ENCODE peak calls at places on chromosomes 11 and 22, in eight cellular contexts. J, W, O, D, N, S, I and A are unnamed samples.

GRCh38 chr11:12930850-12931249 is 78.3 kb upstream of the RASSF10 start:
- DNase-seq in J (no peak), W (no peak), O (no peak), D (no peak), N (no peak), S (no peak), I (peak; percentile 25), A (no peak)

GRCh38 chr11:65216830-65217229 is 35.1 kb downstream of the CAPN1 start:
- DNase-seq in J (no peak), W (no peak), O (no peak), D (no peak), N (no peak), S (no peak), I (no peak), A (no peak)

GRCh38 chr11:128482512-128483191 is 104.7 kb downstream of the ETS1 start:
- DNase-seq in J (no peak), W (no peak), O (no peak), D (peak; percentile 79), N (peak; percentile 95), S (no peak), I (peak; percentile 61), A (no peak)

GRCh38 chr11:98965358-98965757 is 55.4 kb upstream of the CNTN5 start:
- DNase-seq in J (no peak), W (no peak), O (no peak), D (no peak), N (no peak), S (no peak), I (no peak), A (no peak)

GRCh38 chr11:103529217-103529684 is 420.0 kb downstream of the DYNC2H1 start:
- DNase-seq in J (no peak), W (peak; percentile 9), O (peak; percentile 62), D (no peak), N (peak; percentile 59), S (no peak), I (peak; percentile 94), A (peak; percentile 70)

GRCh38 chr11:8688414-8689362 is 6.1 kb downstream of the RPL27A start:
- DNase-seq in J (peak; percentile 90), W (peak; percentile 96), O (peak; percentile 95), D (peak; percentile 99), N (peak; percentile 97), S (peak; percentile 96), I (peak; percentile 98), A (peak; percentile 73)

GRCh38 chr11:8870461-8871282 is 40.3 kb upstream of the AKIP1 start:
- DNase-seq in J (peak; percentile 29), W (peak; percentile 82), O (peak; percentile 74), D (peak; percentile 68), N (peak; percentile 75), S (peak; percentile 75), I (peak; percentile 84), A (no peak)

GRCh38 chr11:34614334-34615113 is 6.4 kb upstream of the EHF start:
- DNase-seq in J (peak; percentile 30), W (no peak), O (no peak), D (peak; percentile 40), N (peak; percentile 84), S (no peak), I (peak; percentile 59), A (no peak)

GRCh38 chr11:77109236-77110019 is 6.8 kb downstream of the OMP start:
- DNase-seq in J (no peak), W (no peak), O (no peak), D (no peak), N (peak; percentile 36), S (no peak), I (peak; percentile 65), A (no peak)

GRCh38 chr11:72278911-72279310 is 34.9 kb upstream of the PHOX2A start:
- DNase-seq in J (no peak), W (no peak), O (peak; percentile 14), D (no peak), N (peak; percentile 30), S (no peak), I (peak; percentile 60), A (peak; percentile 27)

GRCh38 chr11:71120346-71120963 is 131.9 kb downstream of the SHANK2 start:
- DNase-seq in J (no peak), W (peak; percentile 67), O (peak; percentile 48), D (no peak), N (peak; percentile 20), S (no peak), I (no peak), A (peak; percentile 19)

GRCh38 chr11:10481567-10482349 is 26.7 kb downstream of the AMPD3 start:
- DNase-seq in J (peak; percentile 41), W (no peak), O (no peak), D (no peak), N (no peak), S (no peak), I (no peak), A (no peak)

GRCh38 chr11:12226093-12226492 is 115.7 kb downstream of the MICAL2 start:
- DNase-seq in J (no peak), W (no peak), O (no peak), D (no peak), N (no peak), S (no peak), I (no peak), A (no peak)

GRCh38 chr22:37409557-37409956 is 17.7 kb downstream of the ELFN2 start:
- DNase-seq in J (no peak), W (no peak), O (no peak), D (no peak), N (no peak), S (no peak), I (no peak), A (no peak)

GRCh38 chr11:108497317-108498045 is 703 bp downstream of the POGLUT3 start:
- DNase-seq in J (peak; percentile 97), W (peak; percentile 96), O (peak; percentile 90), D (peak; percentile 83), N (peak; percentile 100), S (peak; percentile 94), I (peak; percentile 99), A (peak; percentile 86)

GRCh38 chr22:35337932-35338331 is 38.2 kb downstream of the TOM1 start:
- DNase-seq in J (no peak), W (no peak), O (no peak), D (peak; percentile 45), N (no peak), S (no peak), I (no peak), A (no peak)

GRCh38 chr22:37482244-37482643 is 3.9 kb downstream of the MFNG start:
- DNase-seq in J (no peak), W (no peak), O (no peak), D (no peak), N (no peak), S (no peak), I (no peak), A (no peak)

GRCh38 chr11:111200010-111200534 is 45.5 kb upstream of the POU2AF2 start:
- DNase-seq in J (no peak), W (no peak), O (no peak), D (no peak), N (no peak), S (no peak), I (no peak), A (no peak)

GRCh38 chr22:46162771-46163170 is 12.4 kb downstream of the PPARA start:
- DNase-seq in J (no peak), W (peak; percentile 6), O (no peak), D (no peak), N (no peak), S (no peak), I (no peak), A (no peak)

GRCh38 chr11:90294526-90294925 is 71.7 kb upstream of the CHORDC1 start:
- DNase-seq in J (no peak), W (no peak), O (no peak), D (no peak), N (no peak), S (no peak), I (no peak), A (no peak)
- TF ChIP-seq CTCF in J (no peak), W (no peak), O (no peak), D (no peak), N (no peak), S (no peak), I (no peak), A (no peak)

DNA sequence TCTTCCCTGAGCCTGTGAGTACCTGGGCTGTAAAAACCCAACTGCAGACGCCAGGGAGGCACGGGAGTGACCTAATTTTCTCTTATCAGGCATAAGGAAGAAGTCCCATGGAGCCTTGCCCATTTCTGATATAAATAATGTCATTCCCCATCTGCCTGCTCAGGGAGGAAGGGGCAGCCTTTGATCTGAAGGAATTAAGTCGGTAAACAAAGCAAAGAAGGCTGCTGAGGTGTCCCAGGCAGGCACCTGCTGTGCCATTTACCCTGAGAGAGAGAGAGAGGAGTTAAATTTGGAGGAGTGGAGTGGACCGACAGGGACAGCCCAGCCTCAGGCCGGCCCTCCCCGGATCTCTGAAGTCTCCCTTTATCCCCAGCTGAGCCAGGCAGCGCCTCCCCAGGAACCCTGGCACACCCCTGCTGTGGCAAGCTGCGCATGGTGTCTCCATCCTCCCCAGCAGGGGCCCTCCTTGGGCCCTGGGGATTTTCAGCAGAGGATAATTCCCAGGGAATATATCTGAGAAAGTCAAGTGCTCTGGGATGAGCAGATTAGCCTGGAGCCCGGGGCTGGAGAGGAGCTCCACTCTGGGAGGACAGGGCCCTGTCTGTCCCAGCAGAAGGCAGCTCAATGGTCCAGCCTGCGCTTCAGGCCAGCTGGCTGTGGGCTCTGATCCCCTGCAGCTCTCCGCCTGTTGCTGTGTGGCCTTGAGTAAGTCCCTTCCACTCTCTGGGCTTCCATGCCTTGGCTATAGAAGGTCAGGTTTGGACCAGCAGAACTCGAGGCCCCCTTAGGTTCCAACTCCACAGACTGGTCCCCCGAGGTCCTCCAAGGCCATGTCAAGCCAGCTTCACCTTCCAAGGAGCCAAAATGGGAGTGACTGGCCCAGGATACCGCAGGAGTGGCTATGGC is 17.5 kb upstream of the CABP7 start:
- DNase-seq in J (no peak), W (no peak), O (no peak), D (no peak), N (no peak), S (no peak), I (peak; percentile 47), A (no peak)
- TF ChIP-seq CTCF in J (no peak), W (no peak), O (peak; percentile 20), D (no peak), N (peak; percentile 11), S (no peak), I (no peak), A (peak; percentile 20)

GRCh38 chr11:67040147-67040546 is 16.5 kb upstream of the RHOD start:
- DNase-seq in J (no peak), W (no peak), O (no peak), D (no peak), N (no peak), S (no peak), I (no peak), A (no peak)
- TF ChIP-seq CTCF in J (no peak), W (no peak), O (no peak), D (no peak), N (no peak), S (no peak), I (no peak), A (peak; percentile 5)

DNA sequence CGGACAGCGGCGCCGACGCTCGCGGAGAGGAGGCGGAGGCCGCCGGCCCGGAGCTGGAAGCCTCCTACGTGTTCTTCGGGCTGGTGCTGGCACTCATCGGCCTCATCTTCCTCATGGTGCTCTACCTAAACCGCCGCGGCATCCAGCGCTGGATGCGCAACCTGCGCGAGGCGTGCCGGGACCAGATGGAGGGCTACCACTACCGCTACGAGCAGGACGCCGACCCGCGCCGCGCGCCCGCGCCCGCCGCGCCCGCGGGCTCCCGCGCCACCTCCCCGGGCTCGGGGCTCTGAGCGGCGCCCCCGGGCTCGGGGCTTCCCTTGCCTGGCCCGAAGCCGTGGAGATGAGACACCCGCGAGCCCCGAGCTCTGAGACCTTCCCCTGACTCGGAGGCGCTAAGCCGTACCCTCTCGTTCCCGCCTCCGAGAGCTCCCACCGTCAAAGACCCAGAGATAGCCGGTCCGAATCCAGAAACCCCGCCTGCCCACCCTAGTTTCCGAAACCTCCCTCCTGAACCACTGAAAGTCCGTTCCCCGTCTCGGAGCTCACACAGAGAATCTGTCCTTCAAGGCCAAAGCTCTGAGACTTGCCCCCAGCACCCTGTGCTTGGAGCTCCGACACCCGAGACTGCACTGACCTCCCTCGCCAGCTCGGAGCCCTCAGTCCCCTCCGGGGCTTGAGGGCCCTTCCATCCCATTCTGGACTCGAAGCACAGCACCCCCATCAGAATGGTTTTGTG is 1.5 kb downstream of the TPBGL start:
- DNase-seq in J (no peak), W (no peak), O (no peak), D (no peak), N (no peak), S (no peak), I (no peak), A (no peak)
- TF ChIP-seq CTCF in J (no peak), W (no peak), O (no peak), D (no peak), N (no peak), S (no peak), I (no peak), A (no peak)